ENCODE peak calls at places on chromosomes 11 and 22, in four cellular contexts. O, E, W and M are unnamed samples.

GRCh38 chr22:19806213-19807160 is 45.9 kb downstream of the TBX1 start:
- DNase-seq in O (peak; percentile 81), W (peak; percentile 93), E (peak; percentile 38), M (no peak)

GRCh38 chr22:22059476-22060002 is 77.0 kb upstream of the TOP3B start:
- DNase-seq in E (no peak), O (no peak), W (no peak), M (peak; percentile 86)

GRCh38 chr11:100512475-100512874 is 174.6 kb upstream of the ARHGAP42 start:
- DNase-seq in O (no peak), W (no peak), E (no peak), M (no peak)

GRCh38 chr11:35174666-35175065 is 35.7 kb downstream of the CD44 start:
- DNase-seq in W (no peak), O (no peak), E (no peak), M (no peak)

GRCh38 chr11:36014499-36014898 is 70.6 kb downstream of the LDLRAD3 start:
- DNase-seq in E (no peak), O (no peak), W (no peak), M (no peak)

GRCh38 chr22:26045855-26046254 is 123.4 kb upstream of the SEZ6L start:
- DNase-seq in O (no peak), E (no peak), W (no peak), M (no peak)

GRCh38 chr22:30565341-30565740 is 9.1 kb downstream of the GAL3ST1 start:
- DNase-seq in W (no peak), E (no peak), O (no peak), M (no peak)

GRCh38 chr11:74418509-74418895 is 20.3 kb upstream of the PGM2L1 start:
- DNase-seq in W (no peak), E (no peak), O (no peak), M (no peak)

GRCh38 chr11:46338988-46339666 is 8.1 kb upstream of the DGKZ start:
- DNase-seq in E (no peak), O (no peak), W (peak; percentile 59), M (no peak)

GRCh38 chr22:21726650-21727049 is 8.9 kb downstream of the YPEL1 start:
- DNase-seq in W (no peak), O (no peak), E (peak; percentile 28), M (no peak)

GRCh38 chr22:24191381-24191841 is 10.1 kb downstream of the SUSD2 start:
- DNase-seq in W (no peak), E (no peak), O (no peak), M (no peak)

GRCh38 chr11:131033151-131033651 is 116.9 kb upstream of the SNX19 start:
- DNase-seq in E (peak; percentile 12), O (peak; percentile 23), W (no peak), M (peak; percentile 82)

GRCh38 chr11:34208266-34209135 is 103.1 kb downstream of the NAT10 start:
- DNase-seq in W (no peak), O (no peak), E (no peak), M (no peak)

GRCh38 chr11:69463181-69463891 is 18.1 kb upstream of the LINC01488 start:
- DNase-seq in E (no peak), W (no peak), O (no peak), M (no peak)

GRCh38 chr11:44134625-44135024 is 39.1 kb downstream of the EXT2 start:
- DNase-seq in O (no peak), W (no peak), E (no peak), M (no peak)

GRCh38 chr11:3796346-3796745 is 1.0 kb downstream of the NUP98 start:
- DNase-seq in E (no peak), O (no peak), W (no peak), M (no peak)

GRCh38 chr11:84247931-84248330 is 961.8 kb upstream of the CCDC90B start:
- DNase-seq in O (no peak), W (no peak), E (no peak), M (no peak)

GRCh38 chr11:120352405-120352804 is 16.2 kb downstream of the ARHGEF12 start:
- DNase-seq in E (no peak), O (no peak), W (no peak), M (no peak)

GRCh38 chr11:117749541-117749910 is 47.5 kb downstream of the DSCAML1 start:
- DNase-seq in W (no peak), O (no peak), E (no peak), M (no peak)

GRCh38 chr11:72179804-72180396 is 12.0 kb upstream of the FOLR1 start:
- DNase-seq in O (no peak), E (no peak), W (no peak), M (no peak)

GRCh38 chr11:12377824-12378593 is 638 bp downstream of the PARVA start:
- DNase-seq in E (peak; percentile 75), O (peak; percentile 79), W (peak; percentile 58), M (peak; percentile 92)

GRCh38 chr11:82465481-82465880 is 268.2 kb downstream of the FAM181B start:
- DNase-seq in O (no peak), E (no peak), W (no peak), M (no peak)

GRCh38 chr11:9906043-9906791 is 242.3 kb downstream of the SWAP70 start:
- DNase-seq in W (peak; percentile 20), E (peak; percentile 67), O (no peak), M (no peak)

GRCh38 chr11:2325719-2326118 is 23.9 kb downstream of the TSPAN32 start:
- DNase-seq in W (peak; percentile 89), E (no peak), O (peak; percentile 75), M (no peak)

GRCh38 chr22:27761652-27762051 is 39.9 kb downstream of the MN1 start:
- DNase-seq in E (no peak), W (no peak), O (no peak), M (no peak)

GRCh38 chr22:20650294-20651207 is 123.4 kb upstream of the SERPIND1 start:
- DNase-seq in E (no peak), W (no peak), O (no peak), M (peak; percentile 86)

GRCh38 chr22:46444390-46444854 is 93.0 kb downstream of the CELSR1 start:
- DNase-seq in W (no peak), E (no peak), O (peak; percentile 43), M (no peak)

GRCh38 chr11:12469451-12469850 is 92.1 kb downstream of the PARVA start:
- DNase-seq in O (no peak), E (no peak), W (no peak), M (peak; percentile 79)

GRCh38 chr11:134580635-134581025 is 168.6 kb upstream of the B3GAT1 start:
- DNase-seq in O (no peak), E (no peak), W (no peak), M (peak; percentile 72)

GRCh38 chr11:12454782-12455181 is 77.4 kb downstream of the PARVA start:
- DNase-seq in O (no peak), W (no peak), E (no peak), M (no peak)

GRCh38 chr11:11155962-11156815 is 196.9 kb downstream of the CSNK2A3 start:
- DNase-seq in O (no peak), W (no peak), E (peak; percentile 18), M (peak; percentile 89)

GRCh38 chr11:128515086-128515485 is 72.3 kb downstream of the ETS1 start:
- DNase-seq in W (no peak), E (no peak), O (no peak), M (no peak)

GRCh38 chr11:19929655-19930054 is 217.0 kb downstream of the NAV2 start:
- DNase-seq in O (no peak), E (no peak), W (no peak), M (no peak)

GRCh38 chr22:39820266-39820665 is 73.3 kb downstream of the ENTHD1 start:
- DNase-seq in E (peak; percentile 18), W (no peak), O (no peak), M (no peak)

GRCh38 chr22:24141586-24141985 is 39.7 kb upstream of the SUSD2 start:
- DNase-seq in E (no peak), O (no peak), W (no peak), M (no peak)

GRCh38 chr11:43947003-43947500 is 4.6 kb downstream of the C11orf96 start:
- DNase-seq in O (no peak), W (no peak), E (peak; percentile 19), M (no peak)

GRCh38 chr11:103875855-103876510 is 160.5 kb upstream of the DDI1 start:
- DNase-seq in W (no peak), E (no peak), O (no peak), M (no peak)

GRCh38 chr11:103867481-103867880 is 169.0 kb upstream of the DDI1 start:
- DNase-seq in O (no peak), W (no peak), E (no peak), M (no peak)

GRCh38 chr11:103872748-103873147 is 163.7 kb upstream of the DDI1 start:
- DNase-seq in O (no peak), W (no peak), E (no peak), M (no peak)

GRCh38 chr11:103870821-103871309 is 165.6 kb upstream of the DDI1 start:
- DNase-seq in W (no peak), E (no peak), O (peak; percentile 54), M (peak; percentile 94)

DNA sequence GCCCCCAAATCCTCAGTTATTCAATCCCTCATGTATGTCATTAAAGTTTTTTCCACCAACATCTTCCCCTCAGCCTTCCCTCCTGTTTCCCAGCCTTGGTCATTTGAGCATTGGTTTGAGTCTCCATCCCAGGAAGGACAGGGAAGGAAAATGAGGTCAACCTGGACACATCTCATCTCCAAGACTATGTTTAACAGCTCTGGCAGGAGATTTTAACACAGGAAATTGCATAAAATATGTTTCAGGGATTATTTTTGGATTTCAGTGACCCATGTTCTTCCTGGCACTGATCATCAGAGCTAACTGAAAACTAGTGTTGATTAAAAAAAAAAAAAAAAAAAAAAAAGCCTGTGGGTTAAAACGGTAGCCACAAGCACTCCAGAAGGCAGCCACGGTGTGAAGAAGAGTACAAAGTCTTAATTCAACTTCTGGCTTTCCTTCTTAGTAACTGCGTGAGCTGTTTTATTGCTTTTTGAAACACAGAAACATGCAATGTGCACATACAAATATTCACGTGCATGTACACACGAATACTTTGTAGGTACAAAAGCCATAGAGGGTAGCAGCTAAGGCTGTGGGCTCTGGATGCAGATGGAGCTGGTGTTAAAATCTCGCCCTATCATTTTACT is 164.4 kb upstream of the DDI1 start:
- DNase-seq in W (no peak), O (no peak), E (no peak), M (no peak)
- TF ChIP-seq POLR2AphosphoS5 in W (no peak), O (no peak), E (no peak), M (no peak)

GRCh38 chr11:59175104-59175503 is 3.2 kb downstream of the DTX4 start:
- DNase-seq in E (no peak), O (peak; percentile 80), W (no peak), M (peak; percentile 79)
- TF ChIP-seq POLR2A in E (no peak), O (no peak), W (no peak), M (no peak)

GRCh38 chr11:62593434-62594044 is 2.2 kb upstream of the TUT1 start:
- DNase-seq in E (no peak), W (peak; percentile 79), O (peak; percentile 87), M (no peak)
- TF ChIP-seq POLR2AphosphoS5 in E (no peak), W (peak; percentile 54), O (no peak), M (peak; percentile 22)

DNA sequence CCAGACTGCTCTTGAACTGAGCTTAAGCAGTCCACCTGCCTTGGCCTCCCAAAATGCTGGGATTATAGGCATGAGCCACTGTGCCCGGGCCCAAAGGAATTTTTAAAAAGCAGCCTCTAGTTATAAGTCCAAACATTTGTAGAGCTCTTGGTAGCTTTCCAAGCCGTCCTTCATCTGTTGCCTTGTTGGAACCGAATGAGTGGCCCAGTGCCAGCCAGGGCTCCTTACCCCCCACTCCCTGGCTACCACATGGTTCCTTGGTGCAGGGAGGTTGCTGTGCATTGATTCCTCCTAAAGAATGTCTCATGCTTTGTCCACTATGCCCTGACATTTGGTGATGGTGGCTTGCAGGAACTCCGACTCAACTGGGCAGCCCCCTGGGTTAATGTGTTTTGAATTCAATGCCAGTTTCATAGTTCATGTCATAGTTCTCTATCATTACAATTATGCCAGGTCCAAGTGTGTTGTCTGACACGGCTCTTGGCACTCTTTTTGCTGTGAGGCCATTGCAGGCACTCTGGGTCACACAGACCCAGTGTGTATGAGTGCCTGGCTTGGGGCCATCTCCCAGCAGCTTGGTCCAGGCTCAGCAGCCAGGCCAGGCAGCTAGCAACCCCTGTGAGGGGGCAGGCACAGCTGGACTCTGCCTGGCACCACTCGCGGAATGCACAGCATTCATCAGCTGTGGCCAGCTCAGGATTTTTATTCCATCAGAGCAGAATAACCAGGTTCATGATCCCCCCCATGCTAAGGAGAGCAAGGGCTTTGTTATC is 13.3 kb upstream of the MICALL1 start:
- DNase-seq in O (peak; percentile 72), W (no peak), E (no peak), M (no peak)
- TF ChIP-seq POLR2A in O (no peak), W (no peak), E (no peak), M (no peak)